ENCODE peak calls at places on chromosomes 5 and 9, in seven cellular contexts. One of them, this sample, is unnamed.

GRCh38 chr5:135353952-135354721 is 44.9 kb downstream of the MACROH2A1 start:
- DNase-seq in fibroblast of mammary gland: peak
- DNase-seq in RWPE1: no peak
- DNase-seq in osteocyte: no peak
- DNase-seq in NCI-H2081: no peak
- DNase-seq in memory B cell: no peak
- DNase-seq in CD8-positive, alpha-beta memory T cell: no peak
- DNase-seq in this sample: no peak

GRCh38 chr5:5409151-5409810 is 13.2 kb upstream of the ICE1 start:
- DNase-seq in fibroblast of mammary gland: peak
- DNase-seq in RWPE1: no peak
- DNase-seq in osteocyte: no peak
- DNase-seq in NCI-H2081: no peak
- DNase-seq in memory B cell: no peak
- DNase-seq in CD8-positive, alpha-beta memory T cell: no peak
- DNase-seq in this sample: no peak

GRCh38 chr5:121746763-121747162 is 104.9 kb upstream of the FTMT start:
- DNase-seq in fibroblast of mammary gland: no peak
- DNase-seq in RWPE1: no peak
- DNase-seq in osteocyte: no peak
- DNase-seq in NCI-H2081: no peak
- DNase-seq in memory B cell: no peak
- DNase-seq in CD8-positive, alpha-beta memory T cell: no peak
- DNase-seq in this sample: no peak

GRCh38 chr9:70829591-70830265 is 291.7 kb downstream of the TRPM3 start:
- DNase-seq in fibroblast of mammary gland: peak
- DNase-seq in RWPE1: no peak
- DNase-seq in osteocyte: no peak
- DNase-seq in NCI-H2081: no peak
- DNase-seq in memory B cell: no peak
- DNase-seq in CD8-positive, alpha-beta memory T cell: no peak
- DNase-seq in this sample: no peak

GRCh38 chr5:98791928-98792580 is 18.6 kb downstream of the RGMB start:
- DNase-seq in fibroblast of mammary gland: no peak
- DNase-seq in RWPE1: no peak
- DNase-seq in osteocyte: no peak
- DNase-seq in NCI-H2081: no peak
- DNase-seq in memory B cell: no peak
- DNase-seq in CD8-positive, alpha-beta memory T cell: no peak
- DNase-seq in this sample: no peak

GRCh38 chr5:34957857-34958690 is 28.7 kb downstream of the DNAJC21 start:
- DNase-seq in fibroblast of mammary gland: peak
- DNase-seq in RWPE1: peak
- DNase-seq in osteocyte: no peak
- DNase-seq in NCI-H2081: peak
- DNase-seq in memory B cell: no peak
- DNase-seq in CD8-positive, alpha-beta memory T cell: no peak
- DNase-seq in this sample: peak

GRCh38 chr5:64526709-64527439 is 21.1 kb downstream of the RGS7BP start:
- DNase-seq in fibroblast of mammary gland: no peak
- DNase-seq in RWPE1: no peak
- DNase-seq in osteocyte: no peak
- DNase-seq in NCI-H2081: peak
- DNase-seq in memory B cell: no peak
- DNase-seq in CD8-positive, alpha-beta memory T cell: no peak
- DNase-seq in this sample: no peak

GRCh38 chr5:102830241-102830640 is 75.1 kb downstream of the PAM start:
- DNase-seq in fibroblast of mammary gland: no peak
- DNase-seq in RWPE1: no peak
- DNase-seq in osteocyte: no peak
- DNase-seq in NCI-H2081: no peak
- DNase-seq in memory B cell: no peak
- DNase-seq in CD8-positive, alpha-beta memory T cell: no peak
- DNase-seq in this sample: no peak

GRCh38 chr9:34651286-34651685 is 699 bp upstream of the IL11RA start:
- DNase-seq in fibroblast of mammary gland: peak
- DNase-seq in RWPE1: no peak
- DNase-seq in osteocyte: no peak
- DNase-seq in NCI-H2081: no peak
- DNase-seq in memory B cell: no peak
- DNase-seq in CD8-positive, alpha-beta memory T cell: no peak
- DNase-seq in this sample: no peak

GRCh38 chr5:66551920-66552319 is 44.3 kb upstream of the MAST4 start:
- DNase-seq in fibroblast of mammary gland: no peak
- DNase-seq in RWPE1: no peak
- DNase-seq in osteocyte: no peak
- DNase-seq in NCI-H2081: no peak
- DNase-seq in memory B cell: no peak
- DNase-seq in CD8-positive, alpha-beta memory T cell: no peak
- DNase-seq in this sample: no peak

GRCh38 chr5:40879163-40879942 is 29.9 kb upstream of the C7 start:
- DNase-seq in fibroblast of mammary gland: peak
- DNase-seq in RWPE1: peak
- DNase-seq in osteocyte: no peak
- DNase-seq in NCI-H2081: peak
- DNase-seq in memory B cell: no peak
- DNase-seq in CD8-positive, alpha-beta memory T cell: no peak
- DNase-seq in this sample: no peak

GRCh38 chr5:150836703-150837102 is 9.6 kb upstream of the IRGM start:
- DNase-seq in fibroblast of mammary gland: no peak
- DNase-seq in RWPE1: no peak
- DNase-seq in osteocyte: no peak
- DNase-seq in NCI-H2081: no peak
- DNase-seq in memory B cell: no peak
- DNase-seq in CD8-positive, alpha-beta memory T cell: no peak
- DNase-seq in this sample: no peak

This sample was measured in NK-92 treated with Interleukin-12 subunit alpha and Interleukin-12 subunit beta, amount 100 ng/mL, for 24 hours.